ENCODE peak calls at places on chromosomes 16 and 17, in five cellular contexts. One of them, this sample, is unnamed.

GRCh38 chr16:88194397-88195020 is 188.2 kb upstream of the ZNF469 start:
- DNase-seq in BE2C: peak; percentile 82
- DNase-seq in aorta: no peak
- DNase-seq in CD8-positive, alpha-beta memory T cell: no peak
- DNase-seq in AG04449: no peak
- DNase-seq in this sample: no peak

GRCh38 chr16:31409433-31409832 is 16.3 kb downstream of the ITGAD start:
- DNase-seq in CD8-positive, alpha-beta memory T cell: no peak
- DNase-seq in aorta: no peak
- DNase-seq in AG04449: no peak
- DNase-seq in BE2C: no peak
- DNase-seq in this sample: peak; percentile 17

GRCh38 chr17:43784628-43785101 is 4.4 kb downstream of the CFAP97D1 start:
- DNase-seq in AG04449: peak; percentile 55
- DNase-seq in BE2C: no peak
- DNase-seq in aorta: no peak
- DNase-seq in CD8-positive, alpha-beta memory T cell: no peak
- DNase-seq in this sample: peak; percentile 72

GRCh38 chr17:8366231-8366630 is 10.3 kb downstream of the KRABD2 start:
- DNase-seq in aorta: no peak
- DNase-seq in CD8-positive, alpha-beta memory T cell: no peak
- DNase-seq in BE2C: no peak
- DNase-seq in AG04449: peak; percentile 80
- DNase-seq in this sample: no peak

GRCh38 chr16:48958681-48959080 is 323.0 kb downstream of the CBLN1 start:
- DNase-seq in aorta: no peak
- DNase-seq in AG04449: no peak
- DNase-seq in CD8-positive, alpha-beta memory T cell: no peak
- DNase-seq in BE2C: no peak
- DNase-seq in this sample: no peak

GRCh38 chr16:15054357-15055140 is 1.3 kb downstream of the NTAN1 start:
- DNase-seq in aorta: no peak
- DNase-seq in AG04449: no peak
- DNase-seq in CD8-positive, alpha-beta memory T cell: no peak
- DNase-seq in BE2C: no peak
- DNase-seq in this sample: no peak

GRCh38 chr17:80608326-80608725 is 63.7 kb downstream of the RPTOR start:
- DNase-seq in aorta: no peak
- DNase-seq in CD8-positive, alpha-beta memory T cell: no peak
- DNase-seq in AG04449: no peak
- DNase-seq in BE2C: no peak
- DNase-seq in this sample: no peak

GRCh38 chr17:44005865-44006580 is 1.6 kb downstream of the NAGS start:
- DNase-seq in BE2C: peak; percentile 68
- DNase-seq in aorta: peak; percentile 83
- DNase-seq in AG04449: no peak
- DNase-seq in CD8-positive, alpha-beta memory T cell: peak; percentile 29
- DNase-seq in this sample: no peak

GRCh38 chr16:85451646-85452363 is 161.3 kb upstream of the GSE1 start:
- DNase-seq in AG04449: no peak
- DNase-seq in BE2C: no peak
- DNase-seq in CD8-positive, alpha-beta memory T cell: no peak
- DNase-seq in aorta: no peak
- DNase-seq in this sample: no peak

GRCh38 chr17:21015564-21015963 is 27.2 kb downstream of the USP22 start:
- DNase-seq in BE2C: no peak
- DNase-seq in CD8-positive, alpha-beta memory T cell: no peak
- DNase-seq in aorta: no peak
- DNase-seq in AG04449: no peak
- DNase-seq in this sample: no peak

GRCh38 chr17:6086603-6087400 is 16.6 kb downstream of the WSCD1 start:
- DNase-seq in BE2C: no peak
- DNase-seq in CD8-positive, alpha-beta memory T cell: no peak
- DNase-seq in aorta: no peak
- DNase-seq in AG04449: no peak
- DNase-seq in this sample: no peak

GRCh38 chr17:79741751-79742588 is 11.2 kb downstream of the ENPP7 start:
- DNase-seq in CD8-positive, alpha-beta memory T cell: peak; percentile 59
- DNase-seq in BE2C: peak; percentile 87
- DNase-seq in aorta: peak; percentile 91
- DNase-seq in AG04449: no peak
- DNase-seq in this sample: no peak

GRCh38 chr17:7833011-7833794 is 814 bp upstream of the KDM6B start:
- DNase-seq in BE2C: no peak
- DNase-seq in CD8-positive, alpha-beta memory T cell: no peak
- DNase-seq in AG04449: no peak
- DNase-seq in aorta: no peak
- DNase-seq in this sample: no peak

GRCh38 chr17:43456661-43457361 is 27.0 kb upstream of the DHX8 start:
- DNase-seq in aorta: no peak
- DNase-seq in BE2C: no peak
- DNase-seq in CD8-positive, alpha-beta memory T cell: no peak
- DNase-seq in AG04449: no peak
- DNase-seq in this sample: no peak

GRCh38 chr17:75524971-75525805 is at the start of gene LLGL2:
- DNase-seq in aorta: peak; percentile 88
- DNase-seq in CD8-positive, alpha-beta memory T cell: peak; percentile 88
- DNase-seq in AG04449: no peak
- DNase-seq in BE2C: peak; percentile 87
- DNase-seq in this sample: no peak

GRCh38 chr17:71339219-71339618 is 781.6 kb upstream of the SOX9 start:
- DNase-seq in aorta: no peak
- DNase-seq in BE2C: peak; percentile 13
- DNase-seq in AG04449: no peak
- DNase-seq in CD8-positive, alpha-beta memory T cell: no peak
- DNase-seq in this sample: no peak

GRCh38 chr17:71338396-71338795 is 782.4 kb upstream of the SOX9 start:
- DNase-seq in CD8-positive, alpha-beta memory T cell: no peak
- DNase-seq in AG04449: no peak
- DNase-seq in BE2C: no peak
- DNase-seq in aorta: no peak
- DNase-seq in this sample: peak; percentile 31

GRCh38 chr17:71335212-71335611 is 785.6 kb upstream of the SOX9 start:
- DNase-seq in BE2C: no peak
- DNase-seq in aorta: no peak
- DNase-seq in CD8-positive, alpha-beta memory T cell: no peak
- DNase-seq in AG04449: no peak
- DNase-seq in this sample: no peak

GRCh38 chr17:71334041-71334781 is 786.6 kb upstream of the SOX9 start:
- DNase-seq in BE2C: no peak
- DNase-seq in aorta: no peak
- DNase-seq in AG04449: no peak
- DNase-seq in CD8-positive, alpha-beta memory T cell: no peak
- DNase-seq in this sample: no peak

GRCh38 chr17:71337903-71338302 is 782.9 kb upstream of the SOX9 start:
- DNase-seq in AG04449: no peak
- DNase-seq in CD8-positive, alpha-beta memory T cell: no peak
- DNase-seq in aorta: no peak
- DNase-seq in BE2C: no peak
- DNase-seq in this sample: no peak
- H3K4me3 ChIP-seq in AG04449: no peak overlapping the region
- H3K4me3 ChIP-seq in CD8-positive, alpha-beta memory T cell: no peak overlapping the region
- H3K4me3 ChIP-seq in aorta: no peak overlapping the region
- H3K4me3 ChIP-seq in BE2C: no peak overlapping the region
- H3K4me3 ChIP-seq in this sample: no peak overlapping the region

GRCh38 chr17:46162871-46163270 is 30.4 kb downstream of the KANSL1 start:
- DNase-seq in CD8-positive, alpha-beta memory T cell: no peak
- DNase-seq in AG04449: no peak
- DNase-seq in BE2C: no peak
- DNase-seq in aorta: no peak
- DNase-seq in this sample: no peak
- H3K4me3 ChIP-seq in CD8-positive, alpha-beta memory T cell: no peak overlapping the region
- H3K4me3 ChIP-seq in AG04449: no peak overlapping the region
- H3K4me3 ChIP-seq in BE2C: no peak overlapping the region
- H3K4me3 ChIP-seq in aorta: no peak overlapping the region
- H3K4me3 ChIP-seq in this sample: no peak overlapping the region

DNA sequence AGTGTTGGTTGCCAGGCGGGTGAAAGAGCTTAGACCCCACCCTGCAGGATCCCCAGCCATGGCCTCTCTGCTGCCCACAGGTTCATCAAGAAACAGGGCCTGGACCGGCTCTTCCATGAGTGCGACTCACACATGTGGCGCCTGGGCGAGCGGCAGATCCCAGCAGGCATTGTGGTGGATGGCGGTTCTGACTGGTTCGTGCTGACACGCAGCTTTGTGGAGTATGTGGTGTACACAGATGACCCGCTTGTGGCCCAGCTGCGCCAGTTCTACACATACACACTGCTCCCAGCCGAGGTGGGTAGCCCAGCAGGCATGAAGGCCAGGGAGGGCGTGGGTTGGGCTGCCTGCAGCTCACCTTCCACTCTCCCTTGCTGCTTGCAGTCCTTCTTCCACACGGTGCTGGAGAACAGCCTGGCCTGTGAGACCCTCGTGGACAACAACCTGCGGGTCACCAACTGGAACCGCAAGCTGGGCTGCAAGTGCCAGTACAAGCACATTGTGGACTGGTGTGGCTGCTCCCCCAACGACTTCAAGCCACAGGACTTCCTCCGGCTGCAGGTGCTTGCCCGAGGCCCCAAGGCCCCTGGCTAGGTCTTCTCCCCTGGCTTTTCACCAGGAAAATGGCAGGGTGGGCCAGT is 9.9 kb downstream of the XYLT2 start:
- DNase-seq in AG04449: no peak
- DNase-seq in aorta: peak; percentile 72
- DNase-seq in CD8-positive, alpha-beta memory T cell: no peak
- DNase-seq in BE2C: no peak
- DNase-seq in this sample: no peak
- H3K4me3 ChIP-seq in AG04449: no peak overlapping the region
- H3K4me3 ChIP-seq in aorta: no peak overlapping the region
- H3K4me3 ChIP-seq in CD8-positive, alpha-beta memory T cell: no peak overlapping the region
- H3K4me3 ChIP-seq in BE2C: no peak overlapping the region
- H3K4me3 ChIP-seq in this sample: no peak overlapping the region

GRCh38 chr17:40194821-40195220 is 17.6 kb downstream of the RAPGEFL1 start:
- DNase-seq in aorta: no peak
- DNase-seq in BE2C: no peak
- DNase-seq in CD8-positive, alpha-beta memory T cell: no peak
- DNase-seq in AG04449: no peak
- DNase-seq in this sample: no peak

GRCh38 chr17:40188694-40189093 is 11.4 kb downstream of the RAPGEFL1 start:
- DNase-seq in CD8-positive, alpha-beta memory T cell: no peak
- DNase-seq in aorta: no peak
- DNase-seq in BE2C: no peak
- DNase-seq in AG04449: no peak
- DNase-seq in this sample: no peak

GRCh38 chr17:40192961-40193360 is 15.7 kb downstream of the RAPGEFL1 start:
- DNase-seq in AG04449: no peak
- DNase-seq in aorta: no peak
- DNase-seq in CD8-positive, alpha-beta memory T cell: no peak
- DNase-seq in BE2C: no peak
- DNase-seq in this sample: no peak

GRCh38 chr17:40190197-40191021 is 13.1 kb downstream of the RAPGEFL1 start:
- DNase-seq in aorta: no peak
- DNase-seq in CD8-positive, alpha-beta memory T cell: no peak
- DNase-seq in BE2C: peak; percentile 78
- DNase-seq in AG04449: no peak
- DNase-seq in this sample: no peak

GRCh38 chr17:40191237-40192208 is 14.3 kb downstream of the RAPGEFL1 start:
- DNase-seq in CD8-positive, alpha-beta memory T cell: peak; percentile 49
- DNase-seq in aorta: peak; percentile 92
- DNase-seq in BE2C: peak; percentile 87
- DNase-seq in AG04449: no peak
- DNase-seq in this sample: no peak
- H3K4me3 ChIP-seq in CD8-positive, alpha-beta memory T cell: peak overlapping the region; percentile 62
- H3K4me3 ChIP-seq in aorta: peak overlapping the region; percentile 49
- H3K4me3 ChIP-seq in BE2C: peak overlapping the region; percentile 71
- H3K4me3 ChIP-seq in AG04449: peak overlapping the region; percentile 66
- H3K4me3 ChIP-seq in this sample: peak overlapping the region; percentile 54

GRCh38 chr17:41863074-41863843 is 2.0 kb downstream of the KLHL11 start:
- DNase-seq in BE2C: no peak
- DNase-seq in CD8-positive, alpha-beta memory T cell: peak; percentile 29
- DNase-seq in AG04449: no peak
- DNase-seq in aorta: no peak
- DNase-seq in this sample: no peak
- H3K4me3 ChIP-seq in BE2C: peak overlapping the region; percentile 97
- H3K4me3 ChIP-seq in CD8-positive, alpha-beta memory T cell: peak overlapping the region; percentile 94
- H3K4me3 ChIP-seq in AG04449: peak overlapping the region; percentile 93
- H3K4me3 ChIP-seq in aorta: peak overlapping the region; percentile 81
- H3K4me3 ChIP-seq in this sample: peak overlapping the region; percentile 16

This sample was measured in AG09309.